ENCODE peak calls at places on chromosomes 1 and 21, in six cellular contexts. J is AG10803, K is astrocyte of the spinal cord, B is body of pancreas, V is heart right ventricle, P is ovary. E is an unnamed sample.

GRCh38 chr1:6815722-6816121 is 30.5 kb downstream of the CAMTA1 start:
- DNase-seq in J (no peak), V (no peak), B (no peak), K (no peak), P (no peak), E (no peak)

GRCh38 chr21:25837545-25838263 is 102.9 kb downstream of the GABPA start:
- DNase-seq in J (peak), B (no peak), P (no peak), V (no peak), K (peak), E (no peak)

GRCh38 chr1:152188673-152189591 is 29.9 kb upstream of the RPTN start:
- DNase-seq in J (peak), K (peak), B (peak), P (peak), V (peak), E (peak)

GRCh38 chr1:229192031-229192430 is 78.9 kb upstream of the RAB4A start:
- DNase-seq in K (no peak), B (no peak), V (no peak), P (no peak), J (peak), E (no peak)

GRCh38 chr1:100443739-100444571 is 91.6 kb downstream of the CDC14A start:
- DNase-seq in V (no peak), J (no peak), K (peak), B (no peak), P (no peak), E (no peak)

GRCh38 chr1:20733361-20733975 is 965 bp upstream of the SH2D5 start:
- DNase-seq in K (peak), V (no peak), B (no peak), P (no peak), J (no peak), E (no peak)

GRCh38 chr21:36892201-36892600 is 74.3 kb downstream of the HLCS start:
- DNase-seq in J (no peak), K (no peak), B (no peak), P (no peak), V (no peak), E (no peak)

GRCh38 chr1:35264861-35265260 is 3.6 kb upstream of the ZMYM4 start:
- DNase-seq in B (peak), J (peak), V (no peak), P (peak), K (peak), E (peak)

GRCh38 chr1:30125024-30125423 is 598.4 kb downstream of the MATN1 start:
- DNase-seq in K (no peak), B (no peak), V (no peak), P (no peak), J (no peak), E (no peak)

GRCh38 chr1:54871275-54872040 is 15.5 kb downstream of the DHCR24 start:
- DNase-seq in J (no peak), P (no peak), K (no peak), V (no peak), B (no peak), E (no peak)

GRCh38 chr1:208235983-208236761 is 8.0 kb downstream of the PLXNA2 start:
- DNase-seq in J (peak), B (no peak), K (peak), P (peak), V (peak), E (no peak)

GRCh38 chr1:44717196-44717595 is 13.8 kb downstream of the RNU5D-1 start:
- DNase-seq in J (peak), B (no peak), V (no peak), K (no peak), P (no peak), E (no peak)

GRCh38 chr1:67879485-67879884 is 46.2 kb upstream of the GNG12 start:
- DNase-seq in B (no peak), J (no peak), P (no peak), K (no peak), V (no peak), E (no peak)

GRCh38 chr1:228270032-228270431 is 62.2 kb downstream of the OBSCN start:
- DNase-seq in K (no peak), V (no peak), J (peak), P (no peak), B (no peak), E (no peak)

GRCh38 chr1:53066941-53067738 is 5.1 kb downstream of the PODN start:
- DNase-seq in J (peak), P (peak), V (no peak), B (peak), K (no peak), E (no peak)

GRCh38 chr1:79197421-79197820 is 190.9 kb upstream of the ADGRL4 start:
- DNase-seq in J (peak), K (peak), V (no peak), P (no peak), B (no peak), E (no peak)

GRCh38 chr1:92487078-92487605 is 417 bp upstream of the GFI1 start:
- DNase-seq in K (no peak), J (no peak), V (no peak), P (no peak), B (no peak), E (no peak)

GRCh38 chr1:161070737-161071136 is 1.0 kb upstream of the ARHGAP30 start:
- DNase-seq in P (no peak), V (no peak), K (no peak), B (no peak), J (no peak), E (no peak)

GRCh38 chr1:161068306-161069200 is 1.1 kb downstream of the ARHGAP30 start:
- DNase-seq in V (peak), J (no peak), B (no peak), P (no peak), K (no peak), E (peak)

GRCh38 chr1:161069731-161070270 is at the start of gene ARHGAP30:
- DNase-seq in V (peak), P (no peak), K (no peak), B (no peak), J (no peak), E (no peak)

GRCh38 chr1:161069201-161069685 is 448 bp downstream of the ARHGAP30 start:
- DNase-seq in B (no peak), V (no peak), J (no peak), K (no peak), P (no peak), E (no peak)

DNA sequence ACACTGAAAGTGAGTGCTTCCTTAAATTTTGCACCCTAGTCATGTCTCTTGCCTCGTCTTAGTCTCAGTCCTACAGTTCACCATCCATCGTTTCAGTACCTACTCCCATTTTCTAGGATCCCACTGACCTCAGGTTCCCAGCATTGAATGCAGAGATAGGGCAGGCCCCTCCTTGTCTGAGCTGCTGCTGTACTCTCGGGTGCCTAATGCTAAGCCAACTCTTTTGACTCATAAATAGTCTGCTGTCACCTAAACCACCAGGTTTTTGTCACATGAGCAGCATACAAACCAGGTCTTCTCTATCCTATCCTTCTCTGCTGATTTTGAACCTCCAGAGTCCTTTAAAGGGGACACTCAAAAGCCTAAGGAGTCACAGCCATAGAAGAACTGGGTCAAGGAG is 3.0 kb downstream of the ARHGAP30 start:
- DNase-seq in P (no peak), K (no peak), B (no peak), J (no peak), V (no peak), E (no peak)
- H3K4me3 ChIP-seq in P (no peak), K (no peak), B (no peak), J (no peak), V (peak), E (no peak)

GRCh38 chr1:179025125-179025974 is at the start of gene FAM20B:
- DNase-seq in B (peak), V (peak), K (peak), J (peak), P (peak), E (peak)

GRCh38 chr1:179023946-179024345 is 1.7 kb upstream of the FAM20B start:
- DNase-seq in P (no peak), K (no peak), V (no peak), B (no peak), J (no peak), E (no peak)

GRCh38 chr1:179025975-179026812 is 500 bp downstream of the FAM20B start:
- DNase-seq in J (peak), K (peak), P (peak), B (peak), V (peak), E (peak)

GRCh38 chr1:179017383-179018326 is 8.0 kb upstream of the FAM20B start:
- DNase-seq in B (no peak), P (peak), J (peak), K (no peak), V (no peak), E (no peak)

DNA sequence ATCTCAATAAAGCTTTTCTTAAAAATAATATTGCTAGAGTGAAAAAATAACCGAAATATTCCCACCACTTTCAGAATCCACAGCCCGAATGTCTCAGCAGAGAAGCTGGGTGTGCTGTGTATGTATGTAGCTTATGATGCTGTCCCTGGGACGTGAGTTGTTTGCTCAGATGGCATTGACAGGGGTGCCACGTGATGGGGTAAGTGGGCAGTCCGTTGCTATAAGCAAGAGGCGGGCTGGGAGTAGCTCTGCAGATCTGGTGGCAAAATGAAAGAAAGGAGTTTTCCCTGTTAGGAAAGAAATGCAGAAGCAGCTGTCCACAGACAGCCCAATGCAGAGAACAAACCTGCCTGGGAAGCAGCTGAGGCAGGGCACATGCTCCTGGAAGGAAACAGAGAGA is 3.8 kb upstream of the FAM20B start:
- DNase-seq in J (peak), K (peak), P (no peak), V (no peak), B (no peak), E (no peak)
- TF ChIP-seq CTCF in J (no peak), K (no peak), P (no peak), V (no peak), B (no peak), E (no peak)

GRCh38 chr21:14542638-14543037 is 3.5 kb downstream of the SAMSN1 start:
- DNase-seq in J (no peak), K (no peak), B (no peak), V (no peak), P (no peak), E (no peak)
- H3K4me3 ChIP-seq in J (no peak), K (no peak), B (no peak), V (peak), P (no peak), E (no peak)

GRCh38 chr1:196030455-196030854 is 577.8 kb downstream of the KCNT2 start:
- DNase-seq in V (no peak), P (no peak), B (no peak), J (no peak), K (no peak), E (no peak)

GRCh38 chr1:196027127-196027526 is 581.1 kb downstream of the KCNT2 start:
- DNase-seq in P (no peak), B (no peak), J (no peak), K (no peak), V (no peak), E (no peak)

GRCh38 chr1:196034080-196034706 is 574.0 kb downstream of the KCNT2 start:
- DNase-seq in K (peak), J (peak), B (no peak), V (no peak), P (no peak), E (no peak)

GRCh38 chr1:196029410-196029809 is 578.8 kb downstream of the KCNT2 start:
- DNase-seq in B (no peak), P (no peak), J (no peak), V (no peak), K (no peak), E (no peak)
- TF ChIP-seq CTCF in B (no peak), P (no peak), J (no peak), V (no peak), K (no peak), E (no peak)

GRCh38 chr1:235102993-235103411 is 25.6 kb downstream of the TOMM20 start:
- DNase-seq in V (no peak), B (no peak), P (no peak), J (no peak), K (no peak), E (no peak)

GRCh38 chr1:235108185-235108593 is 20.4 kb downstream of the TOMM20 start:
- DNase-seq in J (no peak), P (no peak), V (no peak), B (no peak), K (no peak), E (no peak)

GRCh38 chr1:235107368-235108184 is 21.1 kb downstream of the TOMM20 start:
- DNase-seq in V (no peak), K (no peak), J (no peak), B (no peak), P (no peak), E (no peak)

GRCh38 chr1:235106457-235106856 is 22.2 kb downstream of the TOMM20 start:
- DNase-seq in J (no peak), V (no peak), B (no peak), P (no peak), K (no peak), E (no peak)

GRCh38 chr1:235105051-235106043 is 23.3 kb downstream of the TOMM20 start:
- DNase-seq in B (no peak), P (no peak), J (peak), K (no peak), V (no peak), E (no peak)
- H3K4me3 ChIP-seq in B (no peak), P (no peak), J (peak), K (no peak), V (peak), E (no peak)

DNA sequence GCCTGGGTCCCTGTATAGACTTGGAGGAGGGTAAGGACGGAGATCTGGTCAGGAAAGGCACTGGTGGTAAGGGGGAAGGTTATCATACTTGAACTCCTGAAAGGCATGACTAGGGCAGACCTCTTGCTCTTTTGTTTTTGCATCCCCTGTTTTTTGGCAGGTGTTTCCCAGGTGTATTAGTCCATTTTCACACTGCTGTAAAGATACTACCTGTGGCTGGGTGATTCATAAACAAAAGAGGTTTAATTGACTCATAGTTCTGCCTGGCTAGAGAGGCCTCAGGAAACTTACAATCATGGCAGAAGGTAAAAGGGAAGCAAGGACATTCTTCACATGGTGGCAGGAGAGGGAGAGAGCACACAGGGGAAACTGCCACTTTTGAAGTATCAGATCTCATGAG is 57.2 kb upstream of the APOBEC4 start:
- DNase-seq in V (no peak), B (no peak), K (no peak), J (no peak), P (no peak), E (no peak)
- TF ChIP-seq CTCF in V (no peak), B (no peak), K (no peak), J (no peak), P (no peak), E (no peak)

GRCh38 chr1:43651922-43652321 is 2.0 kb downstream of the KDM4A start:
- DNase-seq in J (no peak), V (no peak), P (no peak), K (no peak), B (no peak), E (no peak)
- H3K4me3 ChIP-seq in J (peak), V (peak), P (no peak), K (peak), B (no peak), E (no peak)